ENCODE peak calls at places on chromosomes 7 and 10, in nine cellular contexts. One of them, this sample, is unnamed.

GRCh38 chr10:69375307-69376151 is 41.2 kb downstream of the TACR2 start:
- DNase-seq in CD8-positive, alpha-beta T cell: no peak
- DNase-seq in PC-3: no peak
- DNase-seq in brain microvascular endothelial cell: no peak
- DNase-seq in fibroblast of mammary gland: no peak
- DNase-seq in choroid plexus epithelial cell: no peak
- DNase-seq in right lobe of liver: no peak
- DNase-seq in epithelial cell of esophagus: peak
- DNase-seq in BJ: no peak
- DNase-seq in this sample: no peak

GRCh38 chr10:91700788-91701444 is 68.0 kb upstream of the PPP1R3C start:
- DNase-seq in CD8-positive, alpha-beta T cell: no peak
- DNase-seq in PC-3: peak
- DNase-seq in brain microvascular endothelial cell: peak
- DNase-seq in fibroblast of mammary gland: peak
- DNase-seq in choroid plexus epithelial cell: peak
- DNase-seq in right lobe of liver: no peak
- DNase-seq in epithelial cell of esophagus: peak
- DNase-seq in BJ: no peak
- DNase-seq in this sample: no peak

GRCh38 chr7:158413962-158414961 is 173.4 kb downstream of the PTPRN2 start:
- DNase-seq in CD8-positive, alpha-beta T cell: no peak
- DNase-seq in PC-3: no peak
- DNase-seq in brain microvascular endothelial cell: peak
- DNase-seq in fibroblast of mammary gland: peak
- DNase-seq in choroid plexus epithelial cell: peak
- DNase-seq in right lobe of liver: no peak
- DNase-seq in epithelial cell of esophagus: peak
- DNase-seq in BJ: no peak
- DNase-seq in this sample: no peak

GRCh38 chr10:31650010-31650409 is 278.6 kb downstream of the ARHGAP12 start:
- DNase-seq in CD8-positive, alpha-beta T cell: no peak
- DNase-seq in PC-3: peak
- DNase-seq in brain microvascular endothelial cell: peak
- DNase-seq in fibroblast of mammary gland: peak
- DNase-seq in choroid plexus epithelial cell: peak
- DNase-seq in right lobe of liver: no peak
- DNase-seq in epithelial cell of esophagus: peak
- DNase-seq in BJ: peak
- DNase-seq in this sample: no peak

GRCh38 chr10:95896066-95896850 is 11.5 kb upstream of the CC2D2B start:
- DNase-seq in CD8-positive, alpha-beta T cell: no peak
- DNase-seq in PC-3: no peak
- DNase-seq in brain microvascular endothelial cell: no peak
- DNase-seq in fibroblast of mammary gland: no peak
- DNase-seq in choroid plexus epithelial cell: no peak
- DNase-seq in right lobe of liver: no peak
- DNase-seq in epithelial cell of esophagus: peak
- DNase-seq in BJ: no peak
- DNase-seq in this sample: no peak

GRCh38 chr10:75431180-75432111 is at the start of gene LRMDA:
- DNase-seq in CD8-positive, alpha-beta T cell: no peak
- DNase-seq in PC-3: peak
- DNase-seq in brain microvascular endothelial cell: no peak
- DNase-seq in fibroblast of mammary gland: no peak
- DNase-seq in choroid plexus epithelial cell: peak
- DNase-seq in right lobe of liver: peak
- DNase-seq in epithelial cell of esophagus: peak
- DNase-seq in BJ: no peak
- DNase-seq in this sample: no peak

GRCh38 chr10:78415111-78415510 is 381.4 kb downstream of the RPS24 start:
- DNase-seq in CD8-positive, alpha-beta T cell: no peak
- DNase-seq in PC-3: no peak
- DNase-seq in brain microvascular endothelial cell: no peak
- DNase-seq in fibroblast of mammary gland: no peak
- DNase-seq in choroid plexus epithelial cell: no peak
- DNase-seq in right lobe of liver: peak
- DNase-seq in epithelial cell of esophagus: no peak
- DNase-seq in BJ: no peak
- DNase-seq in this sample: no peak

GRCh38 chr10:69786791-69787190 is 14.9 kb upstream of the COL13A1 start:
- DNase-seq in CD8-positive, alpha-beta T cell: no peak
- DNase-seq in PC-3: peak
- DNase-seq in brain microvascular endothelial cell: peak
- DNase-seq in fibroblast of mammary gland: peak
- DNase-seq in choroid plexus epithelial cell: peak
- DNase-seq in right lobe of liver: no peak
- DNase-seq in epithelial cell of esophagus: peak
- DNase-seq in BJ: no peak
- DNase-seq in this sample: no peak

GRCh38 chr7:105782391-105783063 is 93.9 kb downstream of the ATXN7L1 start:
- DNase-seq in CD8-positive, alpha-beta T cell: no peak
- DNase-seq in PC-3: peak
- DNase-seq in brain microvascular endothelial cell: peak
- DNase-seq in fibroblast of mammary gland: peak
- DNase-seq in choroid plexus epithelial cell: peak
- DNase-seq in right lobe of liver: peak
- DNase-seq in epithelial cell of esophagus: peak
- DNase-seq in BJ: peak
- DNase-seq in this sample: no peak

GRCh38 chr7:1046722-1047679 is 2.7 kb downstream of the GPR146 start:
- DNase-seq in CD8-positive, alpha-beta T cell: peak
- DNase-seq in PC-3: peak
- DNase-seq in brain microvascular endothelial cell: no peak
- DNase-seq in fibroblast of mammary gland: no peak
- DNase-seq in choroid plexus epithelial cell: no peak
- DNase-seq in right lobe of liver: no peak
- DNase-seq in epithelial cell of esophagus: no peak
- DNase-seq in BJ: no peak
- DNase-seq in this sample: no peak

GRCh38 chr10:127492607-127493250 is 56.4 kb upstream of the NPS start:
- DNase-seq in CD8-positive, alpha-beta T cell: no peak
- DNase-seq in PC-3: peak
- DNase-seq in brain microvascular endothelial cell: peak
- DNase-seq in fibroblast of mammary gland: no peak
- DNase-seq in choroid plexus epithelial cell: peak
- DNase-seq in right lobe of liver: no peak
- DNase-seq in epithelial cell of esophagus: peak
- DNase-seq in BJ: no peak
- DNase-seq in this sample: no peak
- TF ChIP-seq CTCF in CD8-positive, alpha-beta T cell: no peak
- TF ChIP-seq CTCF in PC-3: peak
- TF ChIP-seq CTCF in brain microvascular endothelial cell: peak
- TF ChIP-seq CTCF in fibroblast of mammary gland: no peak
- TF ChIP-seq CTCF in choroid plexus epithelial cell: peak
- TF ChIP-seq CTCF in right lobe of liver: peak
- TF ChIP-seq CTCF in epithelial cell of esophagus: no peak
- TF ChIP-seq CTCF in BJ: peak
- TF ChIP-seq CTCF in this sample: peak

GRCh38 chr10:80536361-80536835 is 1.3 kb upstream of the SH2D4B start:
- DNase-seq in CD8-positive, alpha-beta T cell: no peak
- DNase-seq in PC-3: no peak
- DNase-seq in brain microvascular endothelial cell: no peak
- DNase-seq in fibroblast of mammary gland: no peak
- DNase-seq in choroid plexus epithelial cell: no peak
- DNase-seq in right lobe of liver: no peak
- DNase-seq in epithelial cell of esophagus: no peak
- DNase-seq in BJ: no peak
- DNase-seq in this sample: no peak
- H3K4me3 ChIP-seq in CD8-positive, alpha-beta T cell: peak
- H3K4me3 ChIP-seq in PC-3: no peak
- H3K4me3 ChIP-seq in brain microvascular endothelial cell: no peak
- H3K4me3 ChIP-seq in fibroblast of mammary gland: no peak
- H3K4me3 ChIP-seq in choroid plexus epithelial cell: peak
- H3K4me3 ChIP-seq in right lobe of liver: peak
- H3K4me3 ChIP-seq in epithelial cell of esophagus: peak
- H3K4me3 ChIP-seq in BJ: no peak
- H3K4me3 ChIP-seq in this sample: peak

GRCh38 chr10:3785251-3785848 is 341 bp upstream of the KLF6 start:
- DNase-seq in CD8-positive, alpha-beta T cell: peak
- DNase-seq in PC-3: peak
- DNase-seq in brain microvascular endothelial cell: peak
- DNase-seq in fibroblast of mammary gland: peak
- DNase-seq in choroid plexus epithelial cell: peak
- DNase-seq in right lobe of liver: peak
- DNase-seq in epithelial cell of esophagus: peak
- DNase-seq in BJ: no peak
- DNase-seq in this sample: no peak

GRCh38 chr10:3783313-3783689 is 1.7 kb downstream of the KLF6 start:
- DNase-seq in CD8-positive, alpha-beta T cell: peak
- DNase-seq in PC-3: peak
- DNase-seq in brain microvascular endothelial cell: peak
- DNase-seq in fibroblast of mammary gland: no peak
- DNase-seq in choroid plexus epithelial cell: peak
- DNase-seq in right lobe of liver: peak
- DNase-seq in epithelial cell of esophagus: peak
- DNase-seq in BJ: no peak
- DNase-seq in this sample: no peak

GRCh38 chr10:3783721-3784432 is 1.1 kb downstream of the KLF6 start:
- DNase-seq in CD8-positive, alpha-beta T cell: peak
- DNase-seq in PC-3: peak
- DNase-seq in brain microvascular endothelial cell: peak
- DNase-seq in fibroblast of mammary gland: peak
- DNase-seq in choroid plexus epithelial cell: peak
- DNase-seq in right lobe of liver: peak
- DNase-seq in epithelial cell of esophagus: peak
- DNase-seq in BJ: no peak
- DNase-seq in this sample: no peak

GRCh38 chr10:3785849-3786290 is 861 bp upstream of the KLF6 start:
- DNase-seq in CD8-positive, alpha-beta T cell: peak
- DNase-seq in PC-3: no peak
- DNase-seq in brain microvascular endothelial cell: no peak
- DNase-seq in fibroblast of mammary gland: peak
- DNase-seq in choroid plexus epithelial cell: peak
- DNase-seq in right lobe of liver: peak
- DNase-seq in epithelial cell of esophagus: peak
- DNase-seq in BJ: no peak
- DNase-seq in this sample: no peak

DNA sequence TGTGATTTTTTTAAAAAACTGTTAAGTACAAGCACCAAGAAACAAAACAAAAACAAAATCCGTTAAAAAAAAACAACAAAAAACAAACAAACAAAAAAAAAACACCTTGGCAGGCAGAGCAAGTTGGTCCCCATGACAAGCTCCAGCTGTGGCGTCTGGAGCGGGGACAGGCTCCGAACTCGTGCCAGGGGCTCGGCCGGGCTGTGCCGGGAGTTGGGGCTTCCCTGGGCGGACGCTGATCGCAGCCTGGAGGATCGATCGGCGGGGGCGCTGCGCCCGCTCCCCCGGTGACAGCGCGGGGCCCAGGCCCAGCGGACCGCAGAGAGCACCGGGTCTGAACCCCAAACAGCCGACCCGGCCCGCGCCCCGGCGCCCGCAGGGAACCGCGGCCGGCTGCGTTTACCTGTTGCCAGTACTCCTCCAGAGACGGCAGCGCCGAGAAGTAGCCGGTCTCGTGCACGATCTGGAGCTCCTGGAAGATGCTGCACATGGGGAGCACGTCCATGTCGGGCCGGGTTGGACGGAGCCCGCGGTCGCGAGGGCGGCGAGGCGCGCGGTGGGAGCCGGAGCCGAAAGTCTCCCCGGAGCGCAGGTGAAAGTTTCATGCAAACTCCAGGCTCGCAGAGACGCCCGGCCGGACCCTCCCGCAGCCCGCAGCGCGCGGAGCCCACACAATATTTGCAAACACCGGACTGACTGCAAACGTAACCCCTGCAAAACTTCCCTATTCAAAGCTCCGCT is at the start of gene KLF6:
- DNase-seq in CD8-positive, alpha-beta T cell: no peak
- DNase-seq in PC-3: no peak
- DNase-seq in brain microvascular endothelial cell: no peak
- DNase-seq in fibroblast of mammary gland: peak
- DNase-seq in choroid plexus epithelial cell: peak
- DNase-seq in right lobe of liver: peak
- DNase-seq in epithelial cell of esophagus: no peak
- DNase-seq in BJ: no peak
- DNase-seq in this sample: no peak
- TF ChIP-seq CTCF in CD8-positive, alpha-beta T cell: no peak
- TF ChIP-seq CTCF in PC-3: no peak
- TF ChIP-seq CTCF in brain microvascular endothelial cell: no peak
- TF ChIP-seq CTCF in fibroblast of mammary gland: no peak
- TF ChIP-seq CTCF in choroid plexus epithelial cell: no peak
- TF ChIP-seq CTCF in right lobe of liver: no peak
- TF ChIP-seq CTCF in epithelial cell of esophagus: no peak
- TF ChIP-seq CTCF in BJ: no peak
- TF ChIP-seq CTCF in this sample: no peak

DNA sequence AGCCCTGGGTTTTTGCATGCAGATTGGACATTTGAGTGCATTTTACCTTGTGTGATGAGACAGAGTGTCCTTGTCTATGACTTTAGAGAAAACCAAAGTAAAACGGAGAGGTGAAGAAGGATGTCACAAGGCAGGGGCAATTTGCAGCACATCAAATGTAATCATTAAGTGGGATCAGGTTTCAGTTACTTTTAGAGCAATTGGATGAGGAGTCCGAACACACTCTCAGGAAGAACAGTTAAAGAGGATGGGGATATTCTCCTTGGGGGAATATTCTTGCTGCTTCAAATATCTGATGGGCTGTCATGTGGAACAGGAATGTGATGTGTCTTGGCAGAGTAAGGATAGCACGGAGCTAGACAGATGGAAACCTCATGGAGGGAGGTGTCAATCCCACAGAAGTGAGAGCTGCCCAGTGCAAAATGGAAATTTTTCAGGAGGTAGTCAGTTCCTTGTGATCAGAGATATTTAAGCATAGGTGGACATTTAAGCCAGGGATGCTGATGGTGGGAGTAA is 765 bp downstream of the RAB19 start:
- DNase-seq in CD8-positive, alpha-beta T cell: no peak
- DNase-seq in PC-3: peak
- DNase-seq in brain microvascular endothelial cell: no peak
- DNase-seq in fibroblast of mammary gland: no peak
- DNase-seq in choroid plexus epithelial cell: no peak
- DNase-seq in right lobe of liver: no peak
- DNase-seq in epithelial cell of esophagus: no peak
- DNase-seq in BJ: no peak
- DNase-seq in this sample: peak
- H3K4me3 ChIP-seq in CD8-positive, alpha-beta T cell: peak
- H3K4me3 ChIP-seq in PC-3: peak
- H3K4me3 ChIP-seq in brain microvascular endothelial cell: no peak
- H3K4me3 ChIP-seq in fibroblast of mammary gland: no peak
- H3K4me3 ChIP-seq in choroid plexus epithelial cell: no peak
- H3K4me3 ChIP-seq in right lobe of liver: no peak
- H3K4me3 ChIP-seq in epithelial cell of esophagus: no peak
- H3K4me3 ChIP-seq in BJ: no peak
- H3K4me3 ChIP-seq in this sample: peak